ENCODE peak calls at places on chromosomes 12 and 14, in eight cellular contexts. G is fibroblast of lung, W is uterus, U is tibial artery, Q is upper lobe of right lung, I is kidney epithelial cell, H is GM23248, Z is SK-N-SH. R is an unnamed sample.

GRCh38 chr12:123278150-123278627 is 6.5 kb upstream of the CDK2AP1 start:
- DNase-seq in G (no peak), W (no peak), U (no peak), Q (no peak), I (no peak), H (no peak), Z (no peak), R (no peak)

GRCh38 chr14:39383026-39383626 is 49.1 kb downstream of the FBXO33 start:
- DNase-seq in G (no peak), W (no peak), U (no peak), Q (no peak), I (no peak), H (no peak), Z (no peak), R (no peak)

GRCh38 chr12:20220339-20220738 is 148.0 kb upstream of the PDE3A start:
- DNase-seq in G (peak; percentile 64), W (no peak), U (no peak), Q (no peak), I (no peak), H (peak; percentile 44), Z (no peak), R (peak; percentile 19)

GRCh38 chr12:104249898-104250297 is 34.3 kb downstream of the TXNRD1 start:
- DNase-seq in G (no peak), W (no peak), U (no peak), Q (no peak), I (no peak), H (no peak), Z (no peak), R (no peak)

GRCh38 chr14:41022932-41023331 is 583.7 kb upstream of the LRFN5 start:
- DNase-seq in G (no peak), W (no peak), U (no peak), Q (no peak), I (peak; percentile 4), H (no peak), Z (no peak), R (no peak)

GRCh38 chr14:62130441-62130840 is 368.2 kb downstream of the SNAPC1 start:
- DNase-seq in G (no peak), W (no peak), U (no peak), Q (no peak), I (no peak), H (no peak), Z (no peak), R (no peak)

GRCh38 chr12:84636801-84637285 is 275.8 kb downstream of the SLC6A15 start:
- DNase-seq in G (peak; percentile 50), W (no peak), U (no peak), Q (no peak), I (no peak), H (peak; percentile 43), Z (no peak), R (no peak)

GRCh38 chr14:42523656-42524055 is 917.0 kb downstream of the LRFN5 start:
- DNase-seq in G (peak; percentile 74), W (no peak), U (no peak), Q (no peak), I (no peak), H (peak; percentile 5), Z (no peak), R (no peak)

GRCh38 chr12:40298341-40298740 is 73.5 kb downstream of the LRRK2 start:
- DNase-seq in G (no peak), W (no peak), U (no peak), Q (no peak), I (no peak), H (no peak), Z (no peak), R (no peak)

GRCh38 chr14:64502476-64503183 is 1.0 kb downstream of the ZBTB25 start:
- DNase-seq in G (peak; percentile 21), W (no peak), U (no peak), Q (no peak), I (no peak), H (no peak), Z (no peak), R (peak; percentile 31)

GRCh38 chr14:91415794-91416743 is 1.6 kb downstream of the CCDC88C start:
- DNase-seq in G (no peak), W (no peak), U (no peak), Q (no peak), I (peak; percentile 41), H (no peak), Z (no peak), R (no peak)

GRCh38 chr14:91413547-91414474 is 3.8 kb downstream of the CCDC88C start:
- DNase-seq in G (no peak), W (no peak), U (no peak), Q (peak; percentile 84), I (no peak), H (no peak), Z (no peak), R (peak; percentile 91)

GRCh38 chr14:91412939-91413338 is 4.7 kb downstream of the CCDC88C start:
- DNase-seq in G (no peak), W (no peak), U (no peak), Q (no peak), I (no peak), H (no peak), Z (no peak), R (no peak)

GRCh38 chr14:91416744-91417133 is 881 bp downstream of the CCDC88C start:
- DNase-seq in G (no peak), W (no peak), U (no peak), Q (peak; percentile 72), I (no peak), H (no peak), Z (no peak), R (peak; percentile 37)

DNA sequence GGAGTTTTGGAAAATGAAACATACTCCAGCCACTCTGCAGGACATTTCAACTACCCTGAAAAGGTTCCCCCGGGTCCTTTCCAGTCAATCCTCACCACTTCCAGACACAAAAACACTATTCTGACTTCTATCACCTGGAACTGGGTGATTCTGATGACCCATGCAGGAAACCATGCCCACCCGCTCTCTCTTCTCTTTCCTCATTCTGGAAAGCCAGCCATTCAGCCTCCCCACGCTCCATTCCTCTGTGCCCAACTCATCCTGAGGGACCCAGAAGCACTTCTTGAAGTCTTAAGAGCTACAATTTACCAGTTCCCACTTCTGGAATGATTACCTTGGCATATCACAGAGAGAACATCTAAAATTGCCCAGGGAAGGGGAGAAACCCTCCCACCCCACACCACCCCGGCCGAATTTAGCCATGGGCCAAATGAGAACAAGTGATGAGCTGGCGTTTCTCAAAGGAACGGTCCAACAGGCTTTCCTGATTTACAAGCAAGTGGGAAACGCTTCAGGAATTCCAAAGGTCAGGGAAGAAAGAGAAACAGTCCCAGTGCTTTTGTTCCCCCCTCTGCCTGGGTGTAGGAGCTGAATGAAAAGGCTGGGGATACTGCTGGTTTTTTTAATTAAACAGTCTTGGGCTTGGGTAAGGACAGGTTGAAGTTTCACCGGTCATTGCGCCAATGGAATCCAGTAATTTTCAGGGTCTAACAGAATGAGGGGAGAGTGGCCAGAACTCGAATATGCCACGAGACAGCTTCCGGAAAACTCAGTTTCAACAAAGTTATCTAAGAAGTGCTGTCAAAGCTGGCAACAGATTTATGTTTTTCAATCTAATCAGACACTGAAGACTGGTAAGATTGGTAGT is 2.9 kb downstream of the CCDC88C start:
- DNase-seq in G (no peak), W (no peak), U (no peak), Q (no peak), I (no peak), H (no peak), Z (no peak), R (peak; percentile 59)
- H3K4me3 ChIP-seq in G (no peak overlapping the region), W (no peak overlapping the region), U (no peak overlapping the region), Q (peak overlapping the region; percentile 80), I (no peak overlapping the region), H (no peak overlapping the region), Z (no peak overlapping the region), R (no peak overlapping the region)

DNA sequence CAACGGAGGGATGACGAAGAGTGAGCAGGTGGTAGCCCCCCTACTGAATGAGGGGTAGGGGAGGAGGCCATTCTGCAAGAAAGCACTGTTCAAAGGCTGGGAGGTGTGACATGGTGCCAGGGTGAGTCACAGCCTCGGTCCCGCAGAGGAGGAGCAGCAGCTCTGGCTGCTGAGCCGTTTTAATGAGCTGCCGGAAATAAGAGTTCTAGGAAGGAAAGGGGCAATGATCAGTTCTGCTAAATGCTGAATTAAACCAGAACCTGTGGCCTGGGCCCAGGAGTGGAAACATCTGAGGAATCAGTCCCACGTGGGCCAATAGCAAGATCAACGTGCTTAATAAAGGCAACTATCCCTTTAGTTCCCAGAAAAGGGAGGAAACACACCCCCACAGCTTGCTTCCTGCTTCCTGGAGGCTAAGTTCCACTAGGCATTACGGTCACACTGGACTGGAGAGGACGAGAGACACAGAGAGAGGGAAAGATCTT is 3.6 kb downstream of the ABCD4 start:
- DNase-seq in G (no peak), W (no peak), U (no peak), Q (no peak), I (peak; percentile 42), H (peak; percentile 85), Z (no peak), R (no peak)
- H3K36me3 ChIP-seq in G (no peaks in the 10 kb centered on the region), W (no peaks in the 10 kb centered on the region), U (peaks cover 57% of the 10 kb centered on the region), Q (peaks cover 42% of the 10 kb centered on the region), I (peaks cover 4% of the 10 kb centered on the region), H (peaks cover 9% of the 10 kb centered on the region), Z (peaks cover 40% of the 10 kb centered on the region), R (peaks cover 23% of the 10 kb centered on the region)

GRCh38 chr14:72590577-72590976 is 303.3 kb downstream of the DPF3 start:
- DNase-seq in G (no peak), W (no peak), U (no peak), Q (no peak), I (no peak), H (no peak), Z (no peak), R (no peak)
- H3K27me3 ChIP-seq in G (no peaks in the 10 kb centered on the region), W (no peaks in the 10 kb centered on the region), U (no peaks in the 10 kb centered on the region), Q (no peaks in the 10 kb centered on the region), I (no peaks in the 10 kb centered on the region), H (no peaks in the 10 kb centered on the region), Z (no peaks in the 10 kb centered on the region), R (no peaks in the 10 kb centered on the region)

GRCh38 chr12:4270016-4270669 is 3.4 kb upstream of the CCND2 start:
- DNase-seq in G (no peak), W (no peak), U (no peak), Q (no peak), I (no peak), H (no peak), Z (no peak), R (peak; percentile 53)

GRCh38 chr12:4272014-4272975 is 1.3 kb upstream of the CCND2 start:
- DNase-seq in G (peak; percentile 86), W (peak; percentile 74), U (peak; percentile 78), Q (peak; percentile 82), I (no peak), H (peak; percentile 43), Z (peak; percentile 65), R (peak; percentile 92)

GRCh38 chr12:4270670-4271432 is 2.7 kb upstream of the CCND2 start:
- DNase-seq in G (peak; percentile 37), W (peak; percentile 50), U (peak; percentile 64), Q (peak; percentile 78), I (no peak), H (peak; percentile 29), Z (peak; percentile 38), R (peak; percentile 87)

GRCh38 chr12:4272976-4273650 is 449 bp upstream of the CCND2 start:
- DNase-seq in G (no peak), W (no peak), U (no peak), Q (no peak), I (no peak), H (no peak), Z (no peak), R (peak; percentile 64)

DNA sequence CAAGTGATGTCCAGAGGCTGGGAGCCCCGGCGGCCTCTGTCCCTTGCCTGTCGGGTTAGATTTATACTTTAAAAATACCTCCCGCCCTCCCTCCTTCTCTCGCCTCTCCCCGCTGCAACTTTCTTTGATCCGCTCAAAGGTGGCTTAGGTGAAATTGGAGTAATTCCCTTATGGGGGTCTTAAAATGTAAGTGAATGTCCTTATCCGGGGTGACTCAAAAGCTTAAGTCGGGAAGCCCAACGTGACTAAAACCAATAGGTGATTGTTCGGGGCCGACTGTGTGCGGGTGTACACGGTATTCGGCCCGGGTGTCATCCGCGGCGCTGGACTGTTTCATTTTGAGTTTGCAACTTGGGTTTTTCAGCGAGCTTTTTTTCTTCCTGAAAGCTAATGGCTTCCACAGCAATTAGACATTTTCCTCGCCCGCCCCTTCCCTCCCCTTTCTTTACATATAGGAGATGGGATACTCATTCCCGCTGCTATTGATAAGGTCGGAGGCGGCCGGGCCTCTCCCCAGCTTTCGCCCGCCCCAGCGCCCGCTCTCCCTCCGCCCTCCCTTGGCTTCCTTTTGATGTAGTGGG is 2.0 kb upstream of the CCND2 start:
- DNase-seq in G (no peak), W (no peak), U (no peak), Q (no peak), I (no peak), H (peak; percentile 39), Z (peak; percentile 32), R (no peak)
- H3K4me3 ChIP-seq in G (no peak overlapping the region), W (peak overlapping the region; percentile 47), U (peak overlapping the region; percentile 68), Q (peak overlapping the region; percentile 77), I (peak overlapping the region; percentile 14), H (peak overlapping the region; percentile 50), Z (peak overlapping the region; percentile 12), R (peak overlapping the region; percentile 99)

R was measured in H7.